ENCODE peak calls at places on chromosome 6, in six cellular contexts. One of them, this sample, is unnamed.

GRCh38 chr6:80767808-80768207 is 661.3 kb downstream of the BCKDHB start:
- DNase-seq in mesendoderm: peak; percentile 30
- DNase-seq in neuronal stem cell: no peak
- DNase-seq in IMR-90: peak; percentile 88
- DNase-seq in mesenchymal stem cell: peak; percentile 74
- DNase-seq in H1: no peak
- DNase-seq in this sample: peak; percentile 12

GRCh38 chr6:39360378-39360777 is 37.9 kb upstream of the KCNK16 start:
- DNase-seq in mesendoderm: no peak
- DNase-seq in neuronal stem cell: no peak
- DNase-seq in IMR-90: no peak
- DNase-seq in mesenchymal stem cell: no peak
- DNase-seq in H1: no peak
- DNase-seq in this sample: no peak

GRCh38 chr6:89321571-89321970 is 6.5 kb upstream of the GABRR2 start:
- DNase-seq in mesendoderm: no peak
- DNase-seq in neuronal stem cell: no peak
- DNase-seq in IMR-90: no peak
- DNase-seq in mesenchymal stem cell: peak; percentile 90
- DNase-seq in H1: no peak
- DNase-seq in this sample: peak; percentile 76

GRCh38 chr6:37480118-37480736 is 19.5 kb downstream of the CCDC167 start:
- DNase-seq in mesendoderm: no peak
- DNase-seq in neuronal stem cell: no peak
- DNase-seq in IMR-90: no peak
- DNase-seq in mesenchymal stem cell: no peak
- DNase-seq in H1: no peak
- DNase-seq in this sample: no peak

GRCh38 chr6:42140756-42141602 is 1.4 kb downstream of the C6orf132 start:
- DNase-seq in mesendoderm: no peak
- DNase-seq in neuronal stem cell: no peak
- DNase-seq in IMR-90: no peak
- DNase-seq in mesenchymal stem cell: peak; percentile 27
- DNase-seq in H1: no peak
- DNase-seq in this sample: no peak

GRCh38 chr6:41214559-41215238 is 13.4 kb upstream of the TREML4 start:
- DNase-seq in mesendoderm: no peak
- DNase-seq in neuronal stem cell: no peak
- DNase-seq in IMR-90: no peak
- DNase-seq in mesenchymal stem cell: no peak
- DNase-seq in H1: no peak
- DNase-seq in this sample: peak; percentile 84

GRCh38 chr6:168999392-168999791 is 254.3 kb downstream of the THBS2 start:
- DNase-seq in mesendoderm: no peak
- DNase-seq in neuronal stem cell: no peak
- DNase-seq in IMR-90: no peak
- DNase-seq in mesenchymal stem cell: no peak
- DNase-seq in H1: no peak
- DNase-seq in this sample: peak; percentile 62

GRCh38 chr6:106975699-106976032 is 1.1 kb upstream of the CD24 start:
- DNase-seq in mesendoderm: peak; percentile 64
- DNase-seq in neuronal stem cell: peak; percentile 31
- DNase-seq in IMR-90: no peak
- DNase-seq in mesenchymal stem cell: peak; percentile 17
- DNase-seq in H1: no peak
- DNase-seq in this sample: peak; percentile 23

DNA sequence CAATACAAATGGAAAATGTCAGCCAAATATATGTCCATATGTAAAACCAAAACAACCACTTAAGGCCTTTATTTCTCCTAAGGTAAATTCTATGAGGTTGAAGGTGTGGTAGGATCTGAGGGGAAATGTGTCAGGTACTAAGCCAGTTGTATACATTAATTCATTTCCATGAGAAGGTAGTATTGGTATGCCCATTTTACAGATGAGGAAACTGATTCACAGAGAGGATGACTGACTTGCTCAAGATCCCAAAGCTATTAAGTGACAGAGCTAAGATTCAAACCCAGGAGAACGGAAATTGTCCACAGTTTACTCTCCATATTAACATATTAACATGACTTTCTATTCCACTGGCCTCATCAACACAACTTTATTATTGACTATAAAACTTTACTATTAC is 64.1 kb upstream of the MAP7 start:
- DNase-seq in mesendoderm: no peak
- DNase-seq in neuronal stem cell: no peak
- DNase-seq in IMR-90: no peak
- DNase-seq in mesenchymal stem cell: no peak
- DNase-seq in H1: no peak
- DNase-seq in this sample: no peak
- H3K23ac ChIP-seq in mesendoderm: no peak overlapping the region
- H3K23ac ChIP-seq in neuronal stem cell: no peak overlapping the region
- H3K23ac ChIP-seq in IMR-90: no peak overlapping the region
- H3K23ac ChIP-seq in mesenchymal stem cell: no peak overlapping the region
- H3K23ac ChIP-seq in H1: no peak overlapping the region
- H3K23ac ChIP-seq in this sample: no peak overlapping the region

GRCh38 chr6:167546611-167547327 is 221.9 kb downstream of the TTLL2 start:
- DNase-seq in mesendoderm: no peak
- DNase-seq in neuronal stem cell: no peak
- DNase-seq in IMR-90: no peak
- DNase-seq in mesenchymal stem cell: no peak
- DNase-seq in H1: no peak
- DNase-seq in this sample: no peak
- H3K4me3 ChIP-seq in mesendoderm: no peak overlapping the region
- H3K4me3 ChIP-seq in neuronal stem cell: no peak overlapping the region
- H3K4me3 ChIP-seq in IMR-90: no peak overlapping the region
- H3K4me3 ChIP-seq in mesenchymal stem cell: no peak overlapping the region
- H3K4me3 ChIP-seq in H1: no peak overlapping the region
- H3K4me3 ChIP-seq in this sample: no peak overlapping the region

GRCh38 chr6:167549187-167549586 is 224.3 kb downstream of the TTLL2 start:
- DNase-seq in mesendoderm: no peak
- DNase-seq in neuronal stem cell: no peak
- DNase-seq in IMR-90: no peak
- DNase-seq in mesenchymal stem cell: no peak
- DNase-seq in H1: no peak
- DNase-seq in this sample: no peak

GRCh38 chr6:167548451-167548850 is 223.6 kb downstream of the TTLL2 start:
- DNase-seq in mesendoderm: no peak
- DNase-seq in neuronal stem cell: no peak
- DNase-seq in IMR-90: no peak
- DNase-seq in mesenchymal stem cell: no peak
- DNase-seq in H1: no peak
- DNase-seq in this sample: no peak

GRCh38 chr6:167547751-167548150 is 222.9 kb downstream of the TTLL2 start:
- DNase-seq in mesendoderm: peak; percentile 12
- DNase-seq in neuronal stem cell: no peak
- DNase-seq in IMR-90: no peak
- DNase-seq in mesenchymal stem cell: peak; percentile 26
- DNase-seq in H1: no peak
- DNase-seq in this sample: peak; percentile 40

GRCh38 chr6:167543602-167544506 is 219.0 kb downstream of the TTLL2 start:
- DNase-seq in mesendoderm: no peak
- DNase-seq in neuronal stem cell: no peak
- DNase-seq in IMR-90: no peak
- DNase-seq in mesenchymal stem cell: peak; percentile 88
- DNase-seq in H1: no peak
- DNase-seq in this sample: no peak

GRCh38 chr6:167547328-167547692 is 222.4 kb downstream of the TTLL2 start:
- DNase-seq in mesendoderm: no peak
- DNase-seq in neuronal stem cell: no peak
- DNase-seq in IMR-90: no peak
- DNase-seq in mesenchymal stem cell: no peak
- DNase-seq in H1: no peak
- DNase-seq in this sample: no peak
- H3K27ac ChIP-seq in mesendoderm: no peak overlapping the region
- H3K27ac ChIP-seq in neuronal stem cell: no peak overlapping the region
- H3K27ac ChIP-seq in IMR-90: no peak overlapping the region
- H3K27ac ChIP-seq in mesenchymal stem cell: no peak overlapping the region
- H3K27ac ChIP-seq in H1: no peak overlapping the region
- H3K27ac ChIP-seq in this sample: no peak overlapping the region

DNA sequence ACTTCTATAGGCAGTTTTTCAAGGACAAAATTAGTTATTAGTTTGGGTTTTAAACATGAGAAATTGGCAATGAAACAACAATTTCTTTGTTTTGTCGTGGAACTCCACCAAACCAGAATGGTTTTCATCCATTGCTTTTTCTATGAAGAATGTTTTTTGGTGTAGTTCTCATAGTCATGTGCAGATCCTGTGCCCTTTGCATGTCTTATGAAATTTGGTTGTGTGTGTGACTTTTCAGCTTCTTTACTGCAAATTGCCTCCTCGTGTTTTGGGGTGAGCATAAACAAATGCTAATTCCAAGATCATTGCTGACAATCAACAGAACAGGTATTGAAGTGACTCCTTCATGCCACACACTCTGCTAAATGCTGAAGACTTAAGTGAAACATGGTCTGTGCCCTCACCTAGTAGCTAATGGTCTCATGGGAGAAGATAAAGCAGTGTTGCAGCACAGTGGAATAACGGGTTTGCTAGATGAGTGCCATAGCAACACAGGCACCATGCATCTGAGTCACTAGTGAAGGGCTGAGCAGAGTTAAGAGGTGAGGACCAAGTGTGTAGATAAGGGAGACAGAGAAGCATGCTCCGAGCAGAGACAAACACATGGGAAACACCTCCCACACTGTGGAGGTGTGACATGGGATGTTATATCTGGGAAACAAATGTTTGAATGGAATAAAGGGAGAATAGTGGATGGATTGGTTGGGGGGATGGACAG is 120.0 kb downstream of the SLC16A10 start:
- DNase-seq in mesendoderm: peak; percentile 76
- DNase-seq in neuronal stem cell: no peak
- DNase-seq in IMR-90: peak; percentile 6
- DNase-seq in mesenchymal stem cell: peak; percentile 12
- DNase-seq in H1: no peak
- DNase-seq in this sample: peak; percentile 71
- H3K23ac ChIP-seq in mesendoderm: peak overlapping the region; percentile 80
- H3K23ac ChIP-seq in neuronal stem cell: no peak overlapping the region
- H3K23ac ChIP-seq in IMR-90: no peak overlapping the region
- H3K23ac ChIP-seq in mesenchymal stem cell: no peak overlapping the region
- H3K23ac ChIP-seq in H1: no peak overlapping the region
- H3K23ac ChIP-seq in this sample: no peak overlapping the region

GRCh38 chr6:158170656-158171081 is 2.5 kb downstream of the GTF2H5 start:
- DNase-seq in mesendoderm: peak; percentile 68
- DNase-seq in neuronal stem cell: no peak
- DNase-seq in IMR-90: peak; percentile 89
- DNase-seq in mesenchymal stem cell: peak; percentile 62
- DNase-seq in H1: no peak
- DNase-seq in this sample: no peak
- H3K4me3 ChIP-seq in mesendoderm: no peak overlapping the region
- H3K4me3 ChIP-seq in neuronal stem cell: no peak overlapping the region
- H3K4me3 ChIP-seq in IMR-90: no peak overlapping the region
- H3K4me3 ChIP-seq in mesenchymal stem cell: no peak overlapping the region
- H3K4me3 ChIP-seq in H1: no peak overlapping the region
- H3K4me3 ChIP-seq in this sample: no peak overlapping the region

DNA sequence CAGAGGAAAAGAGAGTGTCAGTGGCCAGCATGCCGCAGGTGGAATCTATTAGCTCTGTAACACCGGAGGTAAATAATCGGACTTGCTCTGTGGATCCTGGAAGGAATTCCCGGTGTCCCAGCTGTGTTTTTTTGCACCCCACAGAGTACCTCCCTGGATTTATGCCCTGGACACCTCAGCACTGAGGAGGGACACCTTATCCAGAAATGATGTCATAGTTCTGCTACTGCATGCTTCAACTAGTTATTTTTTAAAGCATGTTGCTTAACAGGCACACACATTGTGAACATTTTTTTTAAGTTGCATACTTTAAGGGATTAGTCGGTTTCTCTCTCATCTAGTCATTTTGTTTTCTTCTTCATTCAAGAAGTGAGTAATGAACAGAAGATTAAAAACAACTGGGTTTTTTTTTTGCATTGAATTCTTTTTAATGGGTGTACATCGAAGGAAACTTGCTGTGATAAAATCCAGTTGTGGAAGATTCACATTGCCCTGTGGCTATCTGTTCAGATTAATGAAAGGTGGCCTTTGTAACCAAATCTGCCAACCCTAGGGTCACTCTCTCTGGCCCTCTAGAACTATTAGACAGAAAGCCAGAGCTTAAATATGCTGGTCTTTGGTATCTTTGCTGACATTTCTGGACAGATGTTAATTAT is 572.9 kb downstream of the PKHD1 start:
- DNase-seq in mesendoderm: no peak
- DNase-seq in neuronal stem cell: peak; percentile 31
- DNase-seq in IMR-90: no peak
- DNase-seq in mesenchymal stem cell: no peak
- DNase-seq in H1: no peak
- DNase-seq in this sample: peak; percentile 87
- H3K27ac ChIP-seq in mesendoderm: no peak overlapping the region
- H3K27ac ChIP-seq in neuronal stem cell: no peak overlapping the region
- H3K27ac ChIP-seq in IMR-90: no peak overlapping the region
- H3K27ac ChIP-seq in mesenchymal stem cell: peak overlapping the region; percentile 77
- H3K27ac ChIP-seq in H1: no peak overlapping the region
- H3K27ac ChIP-seq in this sample: no peak overlapping the region

DNA sequence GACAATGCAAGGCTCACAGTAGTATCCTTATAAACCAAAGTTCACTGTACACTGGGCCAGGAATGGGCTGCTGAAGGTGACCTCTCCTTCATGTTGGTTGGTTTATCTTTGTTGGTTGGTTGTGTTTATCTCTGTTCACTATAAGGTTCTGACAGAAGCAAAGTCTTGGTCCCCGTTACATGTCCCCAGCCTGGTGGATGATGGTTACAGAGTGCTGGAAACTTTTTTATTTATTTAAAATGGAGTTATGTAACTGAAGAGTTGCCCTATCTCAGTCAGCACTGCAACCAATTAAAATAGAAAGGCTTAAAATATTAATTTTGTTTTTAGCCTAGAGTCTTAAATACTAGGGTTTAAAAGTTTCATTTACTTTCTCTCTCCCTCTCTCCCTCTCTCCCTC is 100.6 kb downstream of the SLC16A10 start:
- DNase-seq in mesendoderm: no peak
- DNase-seq in neuronal stem cell: no peak
- DNase-seq in IMR-90: no peak
- DNase-seq in mesenchymal stem cell: no peak
- DNase-seq in H1: no peak
- DNase-seq in this sample: no peak
- H3K23ac ChIP-seq in mesendoderm: no peak overlapping the region
- H3K23ac ChIP-seq in neuronal stem cell: no peak overlapping the region
- H3K23ac ChIP-seq in IMR-90: no peak overlapping the region
- H3K23ac ChIP-seq in mesenchymal stem cell: no peak overlapping the region
- H3K23ac ChIP-seq in H1: no peak overlapping the region
- H3K23ac ChIP-seq in this sample: no peak overlapping the region

GRCh38 chr6:34146801-34147592 is 1.1 kb upstream of the GRM4 start:
- DNase-seq in mesendoderm: no peak
- DNase-seq in neuronal stem cell: no peak
- DNase-seq in IMR-90: peak; percentile 7
- DNase-seq in mesenchymal stem cell: no peak
- DNase-seq in H1: no peak
- DNase-seq in this sample: no peak
- H3K4me3 ChIP-seq in mesendoderm: no peak overlapping the region
- H3K4me3 ChIP-seq in neuronal stem cell: no peak overlapping the region
- H3K4me3 ChIP-seq in IMR-90: no peak overlapping the region
- H3K4me3 ChIP-seq in mesenchymal stem cell: no peak overlapping the region
- H3K4me3 ChIP-seq in H1: no peak overlapping the region
- H3K4me3 ChIP-seq in this sample: no peak overlapping the region